ENCODE peak calls at places on chromosomes 3 and 15, in seven cellular contexts. One of them, this sample, is unnamed.

GRCh38 chr3:37862712-37863551 is 1.3 kb downstream of the CTDSPL start:
- DNase-seq in transverse colon: peak; percentile 28
- DNase-seq in heart left ventricle: no peak
- DNase-seq in H1: peak; percentile 49
- DNase-seq in IMR-90: peak; percentile 75
- DNase-seq in testis: peak; percentile 65
- DNase-seq in sigmoid colon: peak; percentile 78
- DNase-seq in this sample: no peak

GRCh38 chr3:31423522-31423921 is 109.2 kb upstream of the STT3B start:
- DNase-seq in testis: peak; percentile 46
- DNase-seq in IMR-90: peak; percentile 57
- DNase-seq in transverse colon: no peak
- DNase-seq in heart left ventricle: no peak
- DNase-seq in sigmoid colon: no peak
- DNase-seq in H1: no peak
- DNase-seq in this sample: no peak

GRCh38 chr3:184561329-184562145 is at the start of gene EPHB3:
- DNase-seq in testis: peak; percentile 99
- DNase-seq in sigmoid colon: peak; percentile 100
- DNase-seq in H1: peak; percentile 100
- DNase-seq in transverse colon: peak; percentile 99
- DNase-seq in IMR-90: peak; percentile 99
- DNase-seq in heart left ventricle: peak; percentile 99
- DNase-seq in this sample: peak; percentile 100

GRCh38 chr15:42184736-42185135 is 23.4 kb downstream of the VPS39 start:
- DNase-seq in transverse colon: no peak
- DNase-seq in sigmoid colon: no peak
- DNase-seq in heart left ventricle: no peak
- DNase-seq in H1: no peak
- DNase-seq in testis: no peak
- DNase-seq in IMR-90: no peak
- DNase-seq in this sample: no peak

GRCh38 chr3:115040673-115041286 is 106.3 kb downstream of the ZBTB20 start:
- DNase-seq in H1: no peak
- DNase-seq in testis: peak; percentile 49
- DNase-seq in sigmoid colon: no peak
- DNase-seq in transverse colon: peak; percentile 20
- DNase-seq in IMR-90: peak; percentile 52
- DNase-seq in heart left ventricle: no peak
- DNase-seq in this sample: peak; percentile 2

GRCh38 chr15:92683511-92683834 is 27.9 kb upstream of the FAM174B start:
- DNase-seq in H1: peak; percentile 59
- DNase-seq in IMR-90: no peak
- DNase-seq in transverse colon: peak; percentile 41
- DNase-seq in testis: peak; percentile 49
- DNase-seq in sigmoid colon: peak; percentile 75
- DNase-seq in heart left ventricle: no peak
- DNase-seq in this sample: no peak

GRCh38 chr3:3127432-3128010 is 781 bp downstream of the TRNT1 start:
- DNase-seq in transverse colon: no peak
- DNase-seq in IMR-90: peak; percentile 11
- DNase-seq in testis: no peak
- DNase-seq in H1: no peak
- DNase-seq in sigmoid colon: no peak
- DNase-seq in heart left ventricle: no peak
- DNase-seq in this sample: no peak

GRCh38 chr3:66478923-66479322 is 21.9 kb downstream of the LRIG1 start:
- DNase-seq in transverse colon: peak; percentile 58
- DNase-seq in H1: no peak
- DNase-seq in heart left ventricle: no peak
- DNase-seq in IMR-90: no peak
- DNase-seq in testis: no peak
- DNase-seq in sigmoid colon: no peak
- DNase-seq in this sample: no peak

GRCh38 chr3:101812895-101813294 is 33.9 kb downstream of the NXPE3 start:
- DNase-seq in IMR-90: no peak
- DNase-seq in transverse colon: no peak
- DNase-seq in sigmoid colon: no peak
- DNase-seq in heart left ventricle: no peak
- DNase-seq in H1: no peak
- DNase-seq in testis: no peak
- DNase-seq in this sample: no peak

GRCh38 chr15:86661580-86661979 is 581.9 kb downstream of the AGBL1 start:
- DNase-seq in testis: no peak
- DNase-seq in H1: no peak
- DNase-seq in transverse colon: no peak
- DNase-seq in heart left ventricle: no peak
- DNase-seq in sigmoid colon: no peak
- DNase-seq in IMR-90: no peak
- DNase-seq in this sample: no peak

GRCh38 chr3:189513281-189514151 is 117.7 kb upstream of the TP63 start:
- DNase-seq in testis: no peak
- DNase-seq in IMR-90: no peak
- DNase-seq in transverse colon: peak; percentile 59
- DNase-seq in H1: no peak
- DNase-seq in sigmoid colon: no peak
- DNase-seq in heart left ventricle: no peak
- DNase-seq in this sample: no peak

GRCh38 chr15:22941179-22941578 is 39.0 kb downstream of the CYFIP1 start:
- DNase-seq in sigmoid colon: peak; percentile 14
- DNase-seq in transverse colon: no peak
- DNase-seq in testis: no peak
- DNase-seq in H1: no peak
- DNase-seq in IMR-90: no peak
- DNase-seq in heart left ventricle: no peak
- DNase-seq in this sample: no peak

GRCh38 chr3:14467723-14468620 is 65.6 kb downstream of the SLC6A6 start:
- DNase-seq in transverse colon: peak; percentile 35
- DNase-seq in sigmoid colon: no peak
- DNase-seq in heart left ventricle: no peak
- DNase-seq in IMR-90: peak; percentile 46
- DNase-seq in H1: peak; percentile 72
- DNase-seq in testis: peak; percentile 54
- DNase-seq in this sample: peak; percentile 58

GRCh38 chr3:159749406-159749805 is 239.2 kb upstream of the IL12A start:
- DNase-seq in IMR-90: no peak
- DNase-seq in heart left ventricle: no peak
- DNase-seq in transverse colon: no peak
- DNase-seq in H1: no peak
- DNase-seq in testis: no peak
- DNase-seq in sigmoid colon: no peak
- DNase-seq in this sample: no peak

GRCh38 chr15:74511583-74511982 is 29.4 kb upstream of the ARID3B start:
- DNase-seq in heart left ventricle: no peak
- DNase-seq in IMR-90: no peak
- DNase-seq in sigmoid colon: no peak
- DNase-seq in H1: no peak
- DNase-seq in transverse colon: no peak
- DNase-seq in testis: peak; percentile 16
- DNase-seq in this sample: no peak

GRCh38 chr3:129556890-129557736 is 14.1 kb downstream of the H1-8 start:
- DNase-seq in sigmoid colon: no peak
- DNase-seq in testis: peak; percentile 65
- DNase-seq in transverse colon: no peak
- DNase-seq in heart left ventricle: peak; percentile 43
- DNase-seq in H1: no peak
- DNase-seq in IMR-90: no peak
- DNase-seq in this sample: no peak

GRCh38 chr15:62977952-62978811 is 64.4 kb upstream of the TPM1 start:
- DNase-seq in H1: no peak
- DNase-seq in testis: no peak
- DNase-seq in IMR-90: peak; percentile 44
- DNase-seq in heart left ventricle: no peak
- DNase-seq in transverse colon: no peak
- DNase-seq in sigmoid colon: no peak
- DNase-seq in this sample: no peak

GRCh38 chr3:128855574-128855973 is 23.8 kb upstream of the ACAD9 start:
- DNase-seq in H1: no peak
- DNase-seq in IMR-90: no peak
- DNase-seq in heart left ventricle: no peak
- DNase-seq in testis: no peak
- DNase-seq in transverse colon: no peak
- DNase-seq in sigmoid colon: no peak
- DNase-seq in this sample: no peak

GRCh38 chr15:45023659-45024320 is 795 bp downstream of the SORD start:
- DNase-seq in IMR-90: peak; percentile 5
- DNase-seq in transverse colon: no peak
- DNase-seq in testis: no peak
- DNase-seq in H1: no peak
- DNase-seq in heart left ventricle: no peak
- DNase-seq in sigmoid colon: no peak
- DNase-seq in this sample: peak; percentile 22

GRCh38 chr3:62892951-62893350 is 17.7 kb upstream of the CADPS start:
- DNase-seq in IMR-90: no peak
- DNase-seq in sigmoid colon: no peak
- DNase-seq in heart left ventricle: no peak
- DNase-seq in H1: no peak
- DNase-seq in testis: no peak
- DNase-seq in transverse colon: no peak
- DNase-seq in this sample: no peak

GRCh38 chr3:52397676-52398399 is 47.1 kb downstream of the SEMA3G start:
- DNase-seq in sigmoid colon: no peak
- DNase-seq in heart left ventricle: no peak
- DNase-seq in IMR-90: no peak
- DNase-seq in transverse colon: no peak
- DNase-seq in testis: no peak
- DNase-seq in H1: no peak
- DNase-seq in this sample: no peak
- TF ChIP-seq POLR2A in sigmoid colon: no peak
- TF ChIP-seq POLR2A in heart left ventricle: no peak
- TF ChIP-seq POLR2A in IMR-90: no peak
- TF ChIP-seq POLR2A in transverse colon: no peak
- TF ChIP-seq POLR2A in testis: no peak
- TF ChIP-seq POLR2A in H1: no peak
- TF ChIP-seq POLR2A in this sample: no peak

DNA sequence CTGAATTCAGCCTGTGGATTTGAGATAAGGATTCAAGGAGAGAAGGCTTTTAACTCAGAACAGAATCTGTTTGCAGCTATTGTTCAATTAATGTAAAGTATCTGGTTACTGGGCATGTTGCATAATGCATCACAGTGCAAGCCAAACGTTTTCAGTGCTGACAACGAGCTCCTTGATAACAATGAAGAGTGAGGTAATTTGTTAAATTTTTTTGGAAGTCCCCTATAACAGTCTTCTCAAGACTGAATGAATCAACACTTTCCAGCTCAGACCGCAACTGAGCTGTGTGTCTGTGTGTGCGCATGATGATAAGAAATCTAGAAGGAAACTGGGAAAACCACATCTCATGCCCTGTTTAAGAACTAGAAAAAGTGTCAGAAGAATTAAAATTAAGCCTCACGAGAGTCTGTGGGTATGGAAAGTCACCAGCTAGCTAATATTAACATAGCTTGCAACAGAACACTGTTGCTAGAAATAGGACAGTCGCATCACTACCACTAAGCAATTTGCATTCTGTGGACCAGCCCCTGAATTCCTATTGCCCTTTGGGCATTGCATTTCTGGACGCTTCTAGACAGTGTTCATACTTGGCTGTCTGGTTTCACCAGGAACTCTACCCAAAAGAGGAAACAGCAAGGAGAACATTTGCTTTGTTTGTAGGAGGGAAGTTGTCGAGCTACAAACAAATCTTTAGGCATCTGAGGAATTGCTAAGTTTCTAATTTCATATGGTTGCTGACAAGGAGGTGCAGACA is 43.7 kb upstream of the ATP2C1 start:
- DNase-seq in transverse colon: no peak
- DNase-seq in testis: peak; percentile 34
- DNase-seq in IMR-90: peak; percentile 46
- DNase-seq in heart left ventricle: no peak
- DNase-seq in sigmoid colon: no peak
- DNase-seq in H1: no peak
- DNase-seq in this sample: no peak
- TF ChIP-seq POLR2A in transverse colon: no peak
- TF ChIP-seq POLR2A in testis: no peak
- TF ChIP-seq POLR2A in IMR-90: no peak
- TF ChIP-seq POLR2A in heart left ventricle: no peak
- TF ChIP-seq POLR2A in sigmoid colon: no peak
- TF ChIP-seq POLR2A in H1: no peak
- TF ChIP-seq POLR2A in this sample: no peak

GRCh38 chr15:37099321-37100108 is 834 bp downstream of the MEIS2 start:
- DNase-seq in transverse colon: no peak
- DNase-seq in H1: no peak
- DNase-seq in sigmoid colon: peak; percentile 81
- DNase-seq in IMR-90: peak; percentile 34
- DNase-seq in heart left ventricle: no peak
- DNase-seq in testis: peak; percentile 37
- DNase-seq in this sample: peak; percentile 45

GRCh38 chr15:37102315-37103021 is 2.1 kb upstream of the MEIS2 start:
- DNase-seq in IMR-90: peak; percentile 33
- DNase-seq in testis: peak; percentile 37
- DNase-seq in transverse colon: no peak
- DNase-seq in H1: peak; percentile 67
- DNase-seq in sigmoid colon: peak; percentile 71
- DNase-seq in heart left ventricle: no peak
- DNase-seq in this sample: no peak

GRCh38 chr15:37100109-37100873 is at the start of gene MEIS2:
- DNase-seq in sigmoid colon: peak; percentile 98
- DNase-seq in IMR-90: peak; percentile 96
- DNase-seq in testis: peak; percentile 92
- DNase-seq in heart left ventricle: peak; percentile 95
- DNase-seq in transverse colon: peak; percentile 81
- DNase-seq in H1: peak; percentile 82
- DNase-seq in this sample: peak; percentile 93

GRCh38 chr15:37103475-37104071 is 3.2 kb upstream of the MEIS2 start:
- DNase-seq in heart left ventricle: no peak
- DNase-seq in sigmoid colon: no peak
- DNase-seq in testis: no peak
- DNase-seq in IMR-90: no peak
- DNase-seq in transverse colon: no peak
- DNase-seq in H1: no peak
- DNase-seq in this sample: no peak

DNA sequence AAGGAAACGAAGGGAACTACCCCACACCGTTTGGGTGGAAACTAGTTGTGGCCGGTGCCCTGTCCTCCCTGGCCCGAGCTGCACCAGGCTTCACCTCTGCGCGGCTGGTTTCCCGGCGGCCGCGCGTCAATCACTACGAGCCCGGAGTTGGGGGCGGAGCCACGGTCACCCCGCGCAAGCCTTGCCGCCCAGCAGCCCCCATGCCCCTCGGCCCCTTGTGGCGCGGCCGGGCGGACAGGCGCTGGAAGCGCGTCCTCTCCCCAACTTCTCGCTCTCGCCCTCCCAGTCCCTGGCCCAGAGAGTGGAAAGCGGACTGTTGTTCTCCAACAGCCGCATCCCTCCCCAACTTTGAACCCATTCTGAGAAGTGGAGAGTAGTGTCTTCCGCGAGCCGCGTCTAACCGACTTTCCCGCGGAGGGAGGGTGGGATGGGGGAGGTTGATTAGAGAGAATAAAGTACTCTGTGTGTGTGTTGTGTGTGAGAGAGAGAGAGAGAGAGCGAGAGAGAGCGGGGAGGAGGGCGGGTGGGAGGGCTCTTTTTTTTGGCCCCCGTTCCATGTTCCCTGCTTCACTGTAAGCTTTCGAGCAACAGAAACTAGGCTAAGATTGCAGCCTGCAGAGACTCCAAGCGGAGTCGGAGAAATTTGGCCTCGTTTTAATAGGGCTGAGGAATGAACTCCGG is 1.4 kb upstream of the MEIS2 start:
- DNase-seq in transverse colon: peak; percentile 57
- DNase-seq in sigmoid colon: peak; percentile 93
- DNase-seq in testis: peak; percentile 86
- DNase-seq in IMR-90: peak; percentile 70
- DNase-seq in heart left ventricle: peak; percentile 87
- DNase-seq in H1: peak; percentile 87
- DNase-seq in this sample: peak; percentile 71
- TF ChIP-seq POLR2A in transverse colon: no peak
- TF ChIP-seq POLR2A in sigmoid colon: peak; percentile 57
- TF ChIP-seq POLR2A in testis: no peak
- TF ChIP-seq POLR2A in IMR-90: peak; percentile 3
- TF ChIP-seq POLR2A in heart left ventricle: no peak
- TF ChIP-seq POLR2A in H1: no peak
- TF ChIP-seq POLR2A in this sample: peak; percentile 72

GRCh38 chr15:34342737-34343575 is at the start of the genes NOP10 and NUTM1:
- DNase-seq in testis: peak; percentile 95
- DNase-seq in H1: peak; percentile 99
- DNase-seq in sigmoid colon: peak; percentile 94
- DNase-seq in IMR-90: peak; percentile 93
- DNase-seq in heart left ventricle: peak; percentile 95
- DNase-seq in transverse colon: peak; percentile 93
- DNase-seq in this sample: peak; percentile 67
- TF ChIP-seq POLR2A in testis: no peak
- TF ChIP-seq POLR2A in H1: peak; percentile 87
- TF ChIP-seq POLR2A in sigmoid colon: peak; percentile 71
- TF ChIP-seq POLR2A in IMR-90: peak; percentile 75
- TF ChIP-seq POLR2A in heart left ventricle: no peak
- TF ChIP-seq POLR2A in transverse colon: peak; percentile 85
- TF ChIP-seq POLR2A in this sample: peak; percentile 77